ENCODE peak calls at places on chromosomes 11 and 22, in four cellular contexts. K, L, I and E are unnamed samples.

GRCh38 chr11:126378763-126379162 is 23.3 kb downstream of the ST3GAL4 start:
- DNase-seq in K (no peak), L (no peak), I (no peak), E (no peak)

GRCh38 chr22:26656896-26657851 is at the start of gene MIAT:
- DNase-seq in K (peak), L (peak), I (no peak), E (peak)

GRCh38 chr11:65613091-65613928 is 711 bp downstream of the MAP3K11 start:
- DNase-seq in K (no peak), L (no peak), I (no peak), E (no peak)

GRCh38 chr11:93583490-93583889 is 40.3 kb upstream of the SMCO4 start:
- DNase-seq in K (no peak), L (no peak), I (no peak), E (no peak)

GRCh38 chr22:49026476-49027121 is 801.1 kb downstream of the BRD1 start:
- DNase-seq in K (peak), L (peak), I (no peak), E (no peak)

GRCh38 chr11:117900144-117900651 is 23.7 kb upstream of the FXYD6 start:
- DNase-seq in K (no peak), L (no peak), I (no peak), E (no peak)

GRCh38 chr11:19633276-19633675 is 79.4 kb upstream of the NAV2 start:
- DNase-seq in K (peak), L (peak), I (no peak), E (no peak)

GRCh38 chr11:10930961-10931760 is 73.3 kb upstream of the ZBED5 start:
- DNase-seq in K (no peak), L (peak), I (peak), E (peak)

GRCh38 chr11:57798905-57799559 is 37.4 kb downstream of the CTNND1 start:
- DNase-seq in K (no peak), L (no peak), I (peak), E (peak)

GRCh38 chr22:46731246-46732040 is 6.6 kb downstream of the CERK start:
- DNase-seq in K (no peak), L (no peak), I (no peak), E (no peak)

GRCh38 chr22:35346596-35347220 is 34.2 kb upstream of the HMOX1 start:
- DNase-seq in K (no peak), L (no peak), I (no peak), E (no peak)

GRCh38 chr11:102807921-102808320 is 10.0 kb upstream of the MMP1 start:
- DNase-seq in K (no peak), L (no peak), I (no peak), E (no peak)

GRCh38 chr22:22037740-22038139 is 55.2 kb upstream of the TOP3B start:
- DNase-seq in K (no peak), L (no peak), I (no peak), E (no peak)

GRCh38 chr11:100709233-100709999 is 22.3 kb downstream of the ARHGAP42 start:
- DNase-seq in K (no peak), L (no peak), I (no peak), E (no peak)

GRCh38 chr22:21866821-21867527 is 471 bp downstream of the MAPK1 start:
- DNase-seq in K (no peak), L (peak), I (no peak), E (peak)

GRCh38 chr11:75031224-75031753 is 42.6 kb downstream of the NEU3 start:
- DNase-seq in K (no peak), L (no peak), I (peak), E (no peak)

GRCh38 chr11:99645934-99646333 is 625.2 kb downstream of the CNTN5 start:
- DNase-seq in K (no peak), L (no peak), I (no peak), E (no peak)

GRCh38 chr11:131674051-131674755 is 303.8 kb downstream of the NTM start:
- DNase-seq in K (peak), L (peak), I (peak), E (peak)

GRCh38 chr11:325796-326591 is 5.3 kb upstream of the IFITM3 start:
- DNase-seq in K (no peak), L (no peak), I (no peak), E (no peak)

GRCh38 chr11:29405305-29405704 is 611.5 kb downstream of the KCNA4 start:
- DNase-seq in K (no peak), L (no peak), I (no peak), E (no peak)

GRCh38 chr11:65577756-65578109 is 1.9 kb downstream of the EHBP1L1 start:
- DNase-seq in K (no peak), L (no peak), I (no peak), E (no peak)

GRCh38 chr22:39055658-39056057 is 15.0 kb downstream of the APOBEC3F start:
- DNase-seq in K (no peak), L (no peak), I (no peak), E (no peak)

GRCh38 chr11:47185305-47186075 is 744 bp downstream of the PACSIN3 start:
- DNase-seq in K (no peak), L (peak), I (no peak), E (peak)

GRCh38 chr11:10021563-10021962 is 272.5 kb downstream of the SBF2 start:
- DNase-seq in K (no peak), L (no peak), I (no peak), E (no peak)

GRCh38 chr11:84558085-84558905 is 1068.8 kb downstream of the DLG2 start:
- DNase-seq in K (peak), L (peak), I (no peak), E (peak)

GRCh38 chr11:123920943-123921342 is 18.5 kb upstream of the OR4D5 start:
- DNase-seq in K (no peak), L (no peak), I (no peak), E (no peak)

GRCh38 chr11:67310246-67311050 is 7.1 kb downstream of the SSH3 start:
- DNase-seq in K (no peak), L (no peak), I (peak), E (no peak)

GRCh38 chr11:27215471-27216267 is 147.3 kb downstream of the CCDC34 start:
- DNase-seq in K (no peak), L (no peak), I (no peak), E (no peak)

GRCh38 chr11:122197055-122197987 is 81.3 kb upstream of the BLID start:
- DNase-seq in K (no peak), L (no peak), I (peak), E (peak)

GRCh38 chr11:91265946-91266345 is 958.7 kb upstream of the FAT3 start:
- DNase-seq in K (no peak), L (no peak), I (no peak), E (no peak)